ENCODE peak calls at places on chromosomes 7 and 10, in four cellular contexts. B is transverse colon; A is stimulated activated CD4-positive, alpha-beta T cell treated with anti-CD3 and anti-CD28 coated beads, TNF-alpha, amount 100 ng/mL, for 24 hours; V is substantia nigra. Q is an unnamed sample.

GRCh38 chr7:44315504-44315903 is 9.9 kb downstream of the CAMK2B start:
- DNase-seq in B (no peak), A (no peak), V (no peak), Q (no peak)

GRCh38 chr7:90411510-90411909 is 8.2 kb downstream of the CLDN12 start:
- DNase-seq in B (no peak), A (no peak), V (no peak), Q (no peak)

GRCh38 chr10:93495654-93496321 is 624 bp upstream of the CEP55 start:
- DNase-seq in B (peak; percentile 35), A (peak; percentile 9), V (no peak), Q (no peak)

GRCh38 chr7:94055963-94056362 is 51.8 kb upstream of the BET1 start:
- DNase-seq in B (no peak), A (no peak), V (no peak), Q (no peak)

GRCh38 chr10:35690534-35690933 is 48.4 kb upstream of the FZD8 start:
- DNase-seq in B (no peak), A (no peak), V (no peak), Q (no peak)

GRCh38 chr7:68679456-68680234 is 918.6 kb upstream of the AUTS2 start:
- DNase-seq in B (no peak), A (no peak), V (no peak), Q (no peak)

GRCh38 chr7:151833213-151833651 is 43.7 kb downstream of the PRKAG2 start:
- DNase-seq in B (no peak), A (no peak), V (no peak), Q (no peak)

GRCh38 chr10:30625110-30625509 is 4.4 kb downstream of the LYZL2 start:
- DNase-seq in B (no peak), A (no peak), V (no peak), Q (peak; percentile 31)

GRCh38 chr7:10707519-10707918 is 266.2 kb upstream of the PHF14 start:
- DNase-seq in B (no peak), A (no peak), V (no peak), Q (no peak)

GRCh38 chr7:16989883-16990413 is 108.2 kb upstream of the AGR3 start:
- DNase-seq in B (peak; percentile 86), A (no peak), V (peak; percentile 88), Q (peak; percentile 55)

GRCh38 chr10:42990721-42991441 is 86.0 kb upstream of the RET start:
- DNase-seq in B (no peak), A (no peak), V (no peak), Q (no peak)

GRCh38 chr7:35424440-35424839 is 170.5 kb upstream of the TBX20 start:
- DNase-seq in B (no peak), A (no peak), V (no peak), Q (no peak)

GRCh38 chr10:84341983-84342382 is 13.6 kb downstream of the CCSER2 start:
- DNase-seq in B (no peak), A (no peak), V (no peak), Q (no peak)

GRCh38 chr7:132857031-132857430 is 224.9 kb downstream of the CHCHD3 start:
- DNase-seq in B (no peak), A (no peak), V (no peak), Q (no peak)

GRCh38 chr7:11428877-11429617 is 403.0 kb downstream of the THSD7A start:
- DNase-seq in B (no peak), A (no peak), V (no peak), Q (no peak)

GRCh38 chr7:148699772-148700629 is 1.3 kb downstream of the CUL1 start:
- DNase-seq in B (no peak), A (peak; percentile 6), V (no peak), Q (no peak)